ENCODE peak calls at places on chromosomes 13 and 19, in eight cellular contexts. L, O, D, B, G, M, X and Q are unnamed samples.

GRCh38 chr19:39970424-39970673 is 616 bp upstream of the PSMC4 start:
- DNase-seq in X (no peak), D (no peak), M (no peak), O (no peak), L (no peak), G (no peak), B (no peak), Q (peak)

GRCh38 chr13:52809310-52809769 is 39.1 kb downstream of the PCDH8 start:
- DNase-seq in L (peak), M (peak), O (peak), D (peak), X (no peak), B (peak), G (peak), Q (peak)

GRCh38 chr13:24308488-24309020 is 826 bp upstream of the C1QTNF9 start:
- DNase-seq in M (peak), L (no peak), O (no peak), X (no peak), B (no peak), G (no peak), D (no peak), Q (no peak)

GRCh38 chr13:64278493-64278892 is 2862.8 kb upstream of the PCDH20 start:
- DNase-seq in O (no peak), M (no peak), L (no peak), X (no peak), D (no peak), G (peak), B (peak), Q (no peak)

GRCh38 chr19:30071871-30072270 is 129.8 kb downstream of the URI1 start:
- DNase-seq in D (no peak), O (no peak), L (no peak), B (no peak), G (no peak), M (peak), X (no peak), Q (no peak)

GRCh38 chr19:782195-783043 is 14.8 kb upstream of the PTBP1 start:
- DNase-seq in B (peak), L (peak), G (peak), X (no peak), M (peak), D (no peak), O (no peak), Q (peak)

GRCh38 chr13:77470986-77471385 is 64.5 kb upstream of the SCEL start:
- DNase-seq in G (no peak), D (no peak), B (no peak), X (no peak), M (no peak), L (no peak), O (no peak), Q (no peak)

GRCh38 chr13:99376132-99376531 is 68.9 kb upstream of the GPR183 start:
- DNase-seq in X (peak), B (no peak), G (no peak), D (no peak), O (no peak), L (no peak), M (no peak), Q (no peak)

GRCh38 chr13:33825083-33825482 is 7.1 kb downstream of the RFC3 start:
- DNase-seq in X (no peak), L (no peak), M (no peak), D (no peak), B (no peak), G (no peak), O (no peak), Q (no peak)

GRCh38 chr13:97231118-97231831 is 9.1 kb downstream of the MBNL2 start:
- DNase-seq in L (no peak), G (no peak), X (no peak), M (no peak), B (peak), D (no peak), O (no peak), Q (no peak)

GRCh38 chr19:14516048-14516534 is 2.1 kb downstream of the DNAJB1 start:
- DNase-seq in X (no peak), O (no peak), L (no peak), G (no peak), B (no peak), D (no peak), M (no peak), Q (no peak)

GRCh38 chr19:15028490-15028889 is 20.8 kb upstream of the CASP14 start:
- DNase-seq in G (no peak), X (no peak), D (no peak), B (no peak), L (no peak), O (no peak), M (no peak), Q (no peak)

GRCh38 chr13:28794370-28794769 is 25.8 kb upstream of the MTUS2 start:
- DNase-seq in B (no peak), D (no peak), L (no peak), G (no peak), X (no peak), M (no peak), O (no peak), Q (no peak)

GRCh38 chr19:51719251-51719901 is 4.4 kb downstream of the HAS1 start:
- DNase-seq in O (no peak), B (no peak), L (peak), G (no peak), M (peak), X (no peak), D (no peak), Q (no peak)

GRCh38 chr19:10769533-10770491 is 51.9 kb downstream of the DNM2 start:
- DNase-seq in X (peak), D (peak), O (no peak), L (peak), G (peak), B (peak), M (peak), Q (no peak)

GRCh38 chr13:30108216-30108912 is 199.0 kb downstream of the KATNAL1 start:
- DNase-seq in G (no peak), M (no peak), B (no peak), L (no peak), D (no peak), O (no peak), X (no peak), Q (no peak)

GRCh38 chr19:41698746-41699230 is 9.6 kb upstream of the CEACAM5 start:
- DNase-seq in M (no peak), D (no peak), X (no peak), B (no peak), O (no peak), L (no peak), G (no peak), Q (no peak)

GRCh38 chr13:109974354-109974753 is 188.0 kb upstream of the IRS2 start:
- DNase-seq in D (no peak), X (peak), L (no peak), M (no peak), B (no peak), O (no peak), G (peak), Q (no peak)

GRCh38 chr19:6226444-6227155 is 53.2 kb downstream of the MLLT1 start:
- DNase-seq in L (no peak), G (no peak), D (no peak), B (no peak), M (peak), X (no peak), O (no peak), Q (no peak)

GRCh38 chr19:10961763-10962536 is 1.1 kb downstream of the SMARCA4 start:
- DNase-seq in G (peak), B (peak), O (no peak), X (no peak), L (no peak), D (peak), M (no peak), Q (peak)

GRCh38 chr13:32956595-32956933 is 59.7 kb upstream of the KL start:
- DNase-seq in G (no peak), L (no peak), X (no peak), O (no peak), B (no peak), D (no peak), M (no peak), Q (no peak)

GRCh38 chr13:79749985-79750551 is 269.1 kb downstream of the NDFIP2 start:
- DNase-seq in X (peak), L (peak), G (peak), O (peak), D (no peak), M (peak), B (peak), Q (no peak)

GRCh38 chr19:21655540-21656126 is 111.7 kb downstream of the ZNF100 start:
- DNase-seq in B (no peak), L (no peak), O (no peak), X (no peak), G (no peak), D (no peak), M (no peak), Q (no peak)

GRCh38 chr19:3362217-3362907 is 4.0 kb upstream of the NFIC start:
- DNase-seq in L (no peak), M (peak), B (no peak), D (no peak), G (no peak), X (no peak), O (no peak), Q (no peak)

GRCh38 chr19:39327990-39328705 is 7.5 kb upstream of the LRFN1 start:
- DNase-seq in L (peak), M (peak), X (peak), O (peak), G (peak), B (peak), D (peak), Q (peak)

GRCh38 chr13:91302070-91302469 is 45.4 kb upstream of the MIR17HG start:
- DNase-seq in O (no peak), D (no peak), L (no peak), B (no peak), M (no peak), X (no peak), G (no peak), Q (no peak)

GRCh38 chr19:8611391-8611883 is 922 bp upstream of the ADAMTS10 start:
- DNase-seq in G (no peak), L (no peak), X (no peak), D (no peak), B (no peak), M (peak), O (no peak), Q (no peak)

GRCh38 chr19:42330521-42330835 is 5.0 kb downstream of the MEGF8 start:
- DNase-seq in D (no peak), M (no peak), B (no peak), O (no peak), L (no peak), G (no peak), X (no peak), Q (no peak)

GRCh38 chr19:56333506-56333905 is 18.9 kb upstream of the ZSCAN5A start:
- DNase-seq in D (peak), O (no peak), L (peak), X (no peak), M (peak), G (peak), B (peak), Q (peak)

GRCh38 chr19:57103573-57104277 is 16.1 kb upstream of the USP29 start:
- DNase-seq in X (peak), G (peak), B (peak), M (peak), D (peak), O (peak), L (peak), Q (peak)

GRCh38 chr19:45693168-45693788 is 812 bp downstream of the QPCTL start:
- DNase-seq in B (peak), O (peak), L (peak), M (peak), X (peak), G (peak), D (peak), Q (peak)

GRCh38 chr13:26579580-26579979 is 22.1 kb downstream of the WASF3 start:
- DNase-seq in G (no peak), M (no peak), X (no peak), L (no peak), B (no peak), D (no peak), O (no peak), Q (no peak)

GRCh38 chr13:99704390-99704789 is 203.1 kb downstream of the TM9SF2 start:
- DNase-seq in D (no peak), M (no peak), O (no peak), X (no peak), B (no peak), G (no peak), L (no peak), Q (no peak)

GRCh38 chr19:18850560-18851375 is 19.0 kb downstream of the UPF1 start:
- DNase-seq in D (no peak), L (no peak), X (no peak), M (no peak), O (no peak), B (peak), G (no peak), Q (no peak)

GRCh38 chr19:6717441-6717971 is 2.9 kb downstream of the C3 start:
- DNase-seq in B (no peak), X (no peak), O (no peak), D (no peak), G (no peak), L (no peak), M (no peak), Q (no peak)

GRCh38 chr19:46887240-46887782 is 26.5 kb downstream of the ARHGAP35 start:
- DNase-seq in G (no peak), D (no peak), M (no peak), B (no peak), O (no peak), L (no peak), X (no peak), Q (no peak)
- H3K4me3 ChIP-seq in G (no peak), D (no peak), M (no peak), B (no peak), O (no peak), L (no peak), X (no peak), Q (no peak)

GRCh38 chr19:13001502-13002388 is 6.5 kb downstream of the NFIX start:
- DNase-seq in M (peak), G (no peak), X (peak), L (no peak), B (no peak), O (peak), D (no peak), Q (no peak)
- H3K4me3 ChIP-seq in M (no peak), G (peak), X (peak), L (no peak), B (no peak), O (no peak), D (no peak), Q (no peak)

GRCh38 chr19:49498475-49498874 is 2.2 kb downstream of the RPS11 start:
- DNase-seq in M (no peak), L (no peak), X (no peak), B (no peak), D (no peak), O (no peak), G (no peak), Q (no peak)

GRCh38 chr19:49497790-49498106 is 1.5 kb downstream of the RPS11 start:
- DNase-seq in O (no peak), D (no peak), B (no peak), L (no peak), M (no peak), X (no peak), G (no peak), Q (no peak)

GRCh38 chr19:49497047-49497789 is 984 bp downstream of the RPS11 start:
- DNase-seq in M (peak), B (peak), O (peak), G (peak), L (peak), D (peak), X (no peak), Q (peak)

GRCh38 chr19:49496574-49497008 is 357 bp downstream of the RPS11 start:
- DNase-seq in B (no peak), L (no peak), D (no peak), O (no peak), X (no peak), G (no peak), M (no peak), Q (no peak)

GRCh38 chr19:49499030-49499670 is 2.9 kb downstream of the RPS11 start:
- DNase-seq in M (peak), B (no peak), G (no peak), L (no peak), D (no peak), X (no peak), O (no peak), Q (no peak)
- H3K4me3 ChIP-seq in M (no peak), B (no peak), G (no peak), L (no peak), D (peak), X (no peak), O (no peak), Q (no peak)

GRCh38 chr19:47239610-47240296 is 8.8 kb upstream of the BBC3 start:
- DNase-seq in M (peak), L (peak), B (peak), O (no peak), G (peak), D (no peak), X (no peak), Q (no peak)
- H3K4me3 ChIP-seq in M (peak), L (peak), B (no peak), O (no peak), G (peak), D (no peak), X (no peak), Q (no peak)

DNA sequence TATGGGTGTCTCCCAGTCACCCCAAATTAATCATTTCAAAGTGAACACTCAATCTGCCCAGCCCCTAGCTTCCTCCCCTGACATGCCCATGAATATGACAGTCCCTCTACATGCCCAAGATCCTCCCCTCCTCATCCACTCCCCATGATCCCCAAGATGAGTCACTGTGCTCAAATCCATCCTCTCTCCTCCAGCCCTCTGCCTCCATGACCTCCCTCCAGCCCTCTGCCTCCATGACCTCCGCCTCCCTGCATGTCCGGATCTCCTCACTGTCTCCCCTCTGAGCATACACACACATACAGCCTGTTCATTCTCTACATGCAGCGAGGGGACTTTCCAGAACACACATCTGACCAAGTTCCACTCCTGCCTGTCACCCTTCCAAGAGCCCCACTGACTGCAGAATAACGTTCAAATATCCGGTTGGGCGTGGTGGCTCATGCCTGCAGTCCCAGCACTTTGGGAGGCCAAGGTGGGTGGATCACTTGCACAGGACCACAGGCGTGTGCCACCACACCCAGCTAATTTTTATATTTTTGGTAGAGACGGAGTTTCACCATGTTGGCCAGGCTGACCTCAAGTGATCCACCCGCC is 18.4 kb upstream of the FEM1A start:
- DNase-seq in D (no peak), X (no peak), O (no peak), L (no peak), M (no peak), B (no peak), G (no peak), Q (no peak)
- H3K4me3 ChIP-seq in D (no peak), X (no peak), O (no peak), L (no peak), M (no peak), B (no peak), G (no peak), Q (no peak)

GRCh38 chr13:73174521-73175010 is 115.8 kb downstream of the KLF5 start:
- DNase-seq in L (no peak), B (no peak), X (no peak), O (no peak), G (no peak), D (no peak), M (no peak), Q (no peak)

GRCh38 chr13:73173160-73173905 is 114.5 kb downstream of the KLF5 start:
- DNase-seq in G (no peak), D (no peak), O (no peak), B (peak), L (no peak), X (no peak), M (no peak), Q (no peak)

GRCh38 chr13:73179906-73180305 is 121.1 kb downstream of the KLF5 start:
- DNase-seq in B (no peak), M (no peak), X (no peak), G (no peak), D (no peak), O (no peak), L (no peak), Q (no peak)

GRCh38 chr13:73177017-73177416 is 118.2 kb downstream of the KLF5 start:
- DNase-seq in G (no peak), O (no peak), B (peak), L (no peak), X (no peak), D (no peak), M (no peak), Q (no peak)

DNA sequence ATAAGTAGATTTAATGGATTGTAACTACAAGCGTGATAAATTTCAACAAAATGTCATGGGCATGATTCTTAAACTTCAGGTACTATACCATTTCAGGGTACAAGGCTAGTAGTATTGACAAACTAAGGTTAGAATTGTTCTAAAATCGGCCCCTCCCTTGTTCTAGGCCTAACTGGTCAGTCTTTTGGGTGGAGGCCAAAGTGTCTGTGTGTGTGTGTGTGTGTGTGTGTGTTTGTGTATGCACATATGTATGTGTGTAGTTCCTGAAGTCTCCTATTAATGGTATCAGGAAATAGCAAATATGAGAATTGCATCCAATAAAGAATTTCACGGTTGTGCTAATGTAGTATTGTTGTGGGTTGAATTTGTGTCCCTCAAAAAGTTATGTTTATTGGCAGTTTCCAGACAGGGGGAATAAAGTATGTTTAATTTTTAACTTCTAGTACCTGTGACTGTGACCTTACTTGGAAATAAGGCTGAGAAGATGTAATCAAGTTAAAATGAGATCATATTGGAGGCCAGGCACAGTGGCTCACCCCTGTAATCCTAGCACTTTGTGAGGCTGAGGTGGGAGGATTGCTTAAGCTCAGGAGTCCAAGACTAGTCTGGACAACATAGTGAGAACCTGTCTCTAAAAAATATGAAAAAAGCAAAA is 119.2 kb downstream of the KLF5 start:
- DNase-seq in D (no peak), X (no peak), B (no peak), M (no peak), L (no peak), G (no peak), O (no peak), Q (no peak)
- H3K4me3 ChIP-seq in D (no peak), X (no peak), B (no peak), M (no peak), L (no peak), G (no peak), O (no peak), Q (no peak)